ENCODE peak calls at places on chromosomes 11 and 22, in ten cellular contexts. One of them, this sample, is unnamed.

GRCh38 chr11:120547871-120548681 is 36.5 kb downstream of the GRIK4 start:
- DNase-seq in stimulated activated CD4-positive, alpha-beta T cell treated with anti-CD3 and anti-CD28 coated beads, Interleukin-2, amount 100 ng/mL, for 48 hours: no peak
- DNase-seq in amygdala: peak
- DNase-seq in lung: peak
- DNase-seq in IMR-90: peak
- DNase-seq in fibroblast of the aortic adventitia: peak
- DNase-seq in astrocyte of the spinal cord: peak
- DNase-seq in mammary epithelial cell: peak
- DNase-seq in activated naive CD4-positive, alpha-beta T cell: no peak
- DNase-seq in GOT3: peak
- DNase-seq in this sample: no peak

GRCh38 chr11:15349413-15349812 is 234.7 kb downstream of the INSC start:
- DNase-seq in mammary epithelial cell: no peak
- DNase-seq in amygdala: no peak
- DNase-seq in astrocyte of the spinal cord: no peak
- DNase-seq in fibroblast of the aortic adventitia: no peak
- DNase-seq in activated naive CD4-positive, alpha-beta T cell: no peak
- DNase-seq in stimulated activated CD4-positive, alpha-beta T cell treated with anti-CD3 and anti-CD28 coated beads, Interleukin-2, amount 100 ng/mL, for 48 hours: no peak
- DNase-seq in lung: no peak
- DNase-seq in GOT3: no peak
- DNase-seq in IMR-90: no peak
- DNase-seq in this sample: no peak

GRCh38 chr22:41915035-41915782 is at the start of gene SHISA8:
- DNase-seq in mammary epithelial cell: peak
- DNase-seq in lung: no peak
- DNase-seq in activated naive CD4-positive, alpha-beta T cell: peak
- DNase-seq in amygdala: no peak
- DNase-seq in astrocyte of the spinal cord: peak
- DNase-seq in fibroblast of the aortic adventitia: no peak
- DNase-seq in GOT3: no peak
- DNase-seq in stimulated activated CD4-positive, alpha-beta T cell treated with anti-CD3 and anti-CD28 coated beads, Interleukin-2, amount 100 ng/mL, for 48 hours: peak
- DNase-seq in IMR-90: peak
- DNase-seq in this sample: peak

GRCh38 chr11:119982517-119983239 is 155.2 kb downstream of the TRIM29 start:
- DNase-seq in IMR-90: no peak
- DNase-seq in fibroblast of the aortic adventitia: peak
- DNase-seq in lung: no peak
- DNase-seq in astrocyte of the spinal cord: no peak
- DNase-seq in activated naive CD4-positive, alpha-beta T cell: no peak
- DNase-seq in stimulated activated CD4-positive, alpha-beta T cell treated with anti-CD3 and anti-CD28 coated beads, Interleukin-2, amount 100 ng/mL, for 48 hours: no peak
- DNase-seq in GOT3: no peak
- DNase-seq in amygdala: no peak
- DNase-seq in mammary epithelial cell: no peak
- DNase-seq in this sample: no peak

GRCh38 chr11:125053167-125053566 is 9.9 kb upstream of the SLC37A2 start:
- DNase-seq in amygdala: no peak
- DNase-seq in fibroblast of the aortic adventitia: no peak
- DNase-seq in mammary epithelial cell: peak
- DNase-seq in activated naive CD4-positive, alpha-beta T cell: no peak
- DNase-seq in GOT3: no peak
- DNase-seq in IMR-90: no peak
- DNase-seq in lung: no peak
- DNase-seq in stimulated activated CD4-positive, alpha-beta T cell treated with anti-CD3 and anti-CD28 coated beads, Interleukin-2, amount 100 ng/mL, for 48 hours: no peak
- DNase-seq in astrocyte of the spinal cord: no peak
- DNase-seq in this sample: no peak

GRCh38 chr11:134512061-134512460 is 100.0 kb upstream of the B3GAT1 start:
- DNase-seq in lung: no peak
- DNase-seq in astrocyte of the spinal cord: no peak
- DNase-seq in IMR-90: no peak
- DNase-seq in stimulated activated CD4-positive, alpha-beta T cell treated with anti-CD3 and anti-CD28 coated beads, Interleukin-2, amount 100 ng/mL, for 48 hours: no peak
- DNase-seq in mammary epithelial cell: no peak
- DNase-seq in activated naive CD4-positive, alpha-beta T cell: no peak
- DNase-seq in amygdala: no peak
- DNase-seq in GOT3: no peak
- DNase-seq in fibroblast of the aortic adventitia: no peak
- DNase-seq in this sample: no peak

GRCh38 chr11:75246673-75247350 is 6.2 kb downstream of the TPBGL start:
- DNase-seq in mammary epithelial cell: no peak
- DNase-seq in GOT3: no peak
- DNase-seq in IMR-90: no peak
- DNase-seq in astrocyte of the spinal cord: no peak
- DNase-seq in stimulated activated CD4-positive, alpha-beta T cell treated with anti-CD3 and anti-CD28 coated beads, Interleukin-2, amount 100 ng/mL, for 48 hours: no peak
- DNase-seq in lung: no peak
- DNase-seq in activated naive CD4-positive, alpha-beta T cell: no peak
- DNase-seq in amygdala: no peak
- DNase-seq in fibroblast of the aortic adventitia: no peak
- DNase-seq in this sample: no peak

GRCh38 chr11:72821920-72822799 is 7.9 kb downstream of the ATG16L2 start:
- DNase-seq in IMR-90: peak
- DNase-seq in astrocyte of the spinal cord: peak
- DNase-seq in amygdala: peak
- DNase-seq in GOT3: peak
- DNase-seq in lung: peak
- DNase-seq in stimulated activated CD4-positive, alpha-beta T cell treated with anti-CD3 and anti-CD28 coated beads, Interleukin-2, amount 100 ng/mL, for 48 hours: peak
- DNase-seq in fibroblast of the aortic adventitia: peak
- DNase-seq in activated naive CD4-positive, alpha-beta T cell: peak
- DNase-seq in mammary epithelial cell: peak
- DNase-seq in this sample: peak

GRCh38 chr11:30487200-30487898 is 98.8 kb downstream of the MPPED2 start:
- DNase-seq in mammary epithelial cell: no peak
- DNase-seq in fibroblast of the aortic adventitia: no peak
- DNase-seq in stimulated activated CD4-positive, alpha-beta T cell treated with anti-CD3 and anti-CD28 coated beads, Interleukin-2, amount 100 ng/mL, for 48 hours: no peak
- DNase-seq in lung: no peak
- DNase-seq in activated naive CD4-positive, alpha-beta T cell: no peak
- DNase-seq in astrocyte of the spinal cord: peak
- DNase-seq in amygdala: no peak
- DNase-seq in GOT3: no peak
- DNase-seq in IMR-90: peak
- DNase-seq in this sample: no peak

GRCh38 chr11:120217941-120218694 is 7.3 kb downstream of the OAF start:
- DNase-seq in GOT3: no peak
- DNase-seq in lung: no peak
- DNase-seq in stimulated activated CD4-positive, alpha-beta T cell treated with anti-CD3 and anti-CD28 coated beads, Interleukin-2, amount 100 ng/mL, for 48 hours: no peak
- DNase-seq in mammary epithelial cell: no peak
- DNase-seq in fibroblast of the aortic adventitia: no peak
- DNase-seq in amygdala: peak
- DNase-seq in activated naive CD4-positive, alpha-beta T cell: no peak
- DNase-seq in IMR-90: no peak
- DNase-seq in astrocyte of the spinal cord: no peak
- DNase-seq in this sample: no peak

GRCh38 chr11:15704064-15704463 is 589.3 kb downstream of the INSC start:
- DNase-seq in stimulated activated CD4-positive, alpha-beta T cell treated with anti-CD3 and anti-CD28 coated beads, Interleukin-2, amount 100 ng/mL, for 48 hours: no peak
- DNase-seq in activated naive CD4-positive, alpha-beta T cell: no peak
- DNase-seq in IMR-90: no peak
- DNase-seq in amygdala: no peak
- DNase-seq in GOT3: no peak
- DNase-seq in lung: no peak
- DNase-seq in fibroblast of the aortic adventitia: no peak
- DNase-seq in astrocyte of the spinal cord: no peak
- DNase-seq in mammary epithelial cell: no peak
- DNase-seq in this sample: no peak

GRCh38 chr11:85634747-85635146 is 6.4 kb downstream of the TMEM126B start:
- DNase-seq in amygdala: no peak
- DNase-seq in fibroblast of the aortic adventitia: no peak
- DNase-seq in activated naive CD4-positive, alpha-beta T cell: no peak
- DNase-seq in IMR-90: no peak
- DNase-seq in stimulated activated CD4-positive, alpha-beta T cell treated with anti-CD3 and anti-CD28 coated beads, Interleukin-2, amount 100 ng/mL, for 48 hours: no peak
- DNase-seq in astrocyte of the spinal cord: no peak
- DNase-seq in GOT3: no peak
- DNase-seq in mammary epithelial cell: no peak
- DNase-seq in lung: no peak
- DNase-seq in this sample: no peak

GRCh38 chr11:94734563-94735275 is 33.4 kb upstream of the AMOTL1 start:
- DNase-seq in mammary epithelial cell: no peak
- DNase-seq in amygdala: no peak
- DNase-seq in activated naive CD4-positive, alpha-beta T cell: no peak
- DNase-seq in fibroblast of the aortic adventitia: no peak
- DNase-seq in stimulated activated CD4-positive, alpha-beta T cell treated with anti-CD3 and anti-CD28 coated beads, Interleukin-2, amount 100 ng/mL, for 48 hours: no peak
- DNase-seq in GOT3: no peak
- DNase-seq in IMR-90: no peak
- DNase-seq in astrocyte of the spinal cord: peak
- DNase-seq in lung: no peak
- DNase-seq in this sample: no peak

GRCh38 chr22:16988257-16988656 is 19.8 kb downstream of the GAB4 start:
- DNase-seq in stimulated activated CD4-positive, alpha-beta T cell treated with anti-CD3 and anti-CD28 coated beads, Interleukin-2, amount 100 ng/mL, for 48 hours: no peak
- DNase-seq in lung: no peak
- DNase-seq in IMR-90: no peak
- DNase-seq in mammary epithelial cell: no peak
- DNase-seq in amygdala: no peak
- DNase-seq in GOT3: no peak
- DNase-seq in activated naive CD4-positive, alpha-beta T cell: no peak
- DNase-seq in fibroblast of the aortic adventitia: no peak
- DNase-seq in astrocyte of the spinal cord: no peak
- DNase-seq in this sample: no peak

GRCh38 chr22:49767355-49768062 is 60.2 kb downstream of the BRD1 start:
- DNase-seq in mammary epithelial cell: peak
- DNase-seq in amygdala: no peak
- DNase-seq in activated naive CD4-positive, alpha-beta T cell: no peak
- DNase-seq in stimulated activated CD4-positive, alpha-beta T cell treated with anti-CD3 and anti-CD28 coated beads, Interleukin-2, amount 100 ng/mL, for 48 hours: no peak
- DNase-seq in astrocyte of the spinal cord: peak
- DNase-seq in fibroblast of the aortic adventitia: peak
- DNase-seq in lung: no peak
- DNase-seq in GOT3: no peak
- DNase-seq in IMR-90: peak
- DNase-seq in this sample: peak

GRCh38 chr11:26626346-26626745 is 54.3 kb upstream of the MUC15 start:
- DNase-seq in stimulated activated CD4-positive, alpha-beta T cell treated with anti-CD3 and anti-CD28 coated beads, Interleukin-2, amount 100 ng/mL, for 48 hours: no peak
- DNase-seq in fibroblast of the aortic adventitia: peak
- DNase-seq in amygdala: no peak
- DNase-seq in mammary epithelial cell: peak
- DNase-seq in IMR-90: no peak
- DNase-seq in GOT3: no peak
- DNase-seq in activated naive CD4-positive, alpha-beta T cell: no peak
- DNase-seq in lung: no peak
- DNase-seq in astrocyte of the spinal cord: peak
- DNase-seq in this sample: no peak

GRCh38 chr11:23778971-23779370 is 717.9 kb upstream of the LUZP2 start:
- DNase-seq in amygdala: no peak
- DNase-seq in fibroblast of the aortic adventitia: no peak
- DNase-seq in stimulated activated CD4-positive, alpha-beta T cell treated with anti-CD3 and anti-CD28 coated beads, Interleukin-2, amount 100 ng/mL, for 48 hours: no peak
- DNase-seq in GOT3: no peak
- DNase-seq in activated naive CD4-positive, alpha-beta T cell: no peak
- DNase-seq in IMR-90: peak
- DNase-seq in lung: no peak
- DNase-seq in astrocyte of the spinal cord: peak
- DNase-seq in mammary epithelial cell: no peak
- DNase-seq in this sample: no peak

GRCh38 chr11:34214961-34215805 is 109.8 kb downstream of the NAT10 start:
- DNase-seq in fibroblast of the aortic adventitia: peak
- DNase-seq in lung: no peak
- DNase-seq in stimulated activated CD4-positive, alpha-beta T cell treated with anti-CD3 and anti-CD28 coated beads, Interleukin-2, amount 100 ng/mL, for 48 hours: peak
- DNase-seq in GOT3: no peak
- DNase-seq in activated naive CD4-positive, alpha-beta T cell: no peak
- DNase-seq in astrocyte of the spinal cord: peak
- DNase-seq in mammary epithelial cell: peak
- DNase-seq in amygdala: no peak
- DNase-seq in IMR-90: peak
- DNase-seq in this sample: no peak

GRCh38 chr11:40722179-40722795 is 737.2 kb downstream of the LRRC4C start:
- DNase-seq in activated naive CD4-positive, alpha-beta T cell: no peak
- DNase-seq in stimulated activated CD4-positive, alpha-beta T cell treated with anti-CD3 and anti-CD28 coated beads, Interleukin-2, amount 100 ng/mL, for 48 hours: peak
- DNase-seq in astrocyte of the spinal cord: peak
- DNase-seq in IMR-90: peak
- DNase-seq in fibroblast of the aortic adventitia: no peak
- DNase-seq in lung: no peak
- DNase-seq in amygdala: no peak
- DNase-seq in GOT3: no peak
- DNase-seq in mammary epithelial cell: peak
- DNase-seq in this sample: no peak

GRCh38 chr11:16786131-16786530 is 47.7 kb downstream of the C11orf58 start:
- DNase-seq in lung: no peak
- DNase-seq in stimulated activated CD4-positive, alpha-beta T cell treated with anti-CD3 and anti-CD28 coated beads, Interleukin-2, amount 100 ng/mL, for 48 hours: no peak
- DNase-seq in GOT3: no peak
- DNase-seq in astrocyte of the spinal cord: no peak
- DNase-seq in IMR-90: no peak
- DNase-seq in activated naive CD4-positive, alpha-beta T cell: no peak
- DNase-seq in mammary epithelial cell: no peak
- DNase-seq in fibroblast of the aortic adventitia: no peak
- DNase-seq in amygdala: no peak
- DNase-seq in this sample: no peak

GRCh38 chr11:93939084-93939780 is 81.9 kb upstream of the HEPHL1 start:
- DNase-seq in activated naive CD4-positive, alpha-beta T cell: no peak
- DNase-seq in GOT3: no peak
- DNase-seq in IMR-90: peak
- DNase-seq in mammary epithelial cell: peak
- DNase-seq in lung: no peak
- DNase-seq in fibroblast of the aortic adventitia: peak
- DNase-seq in astrocyte of the spinal cord: peak
- DNase-seq in amygdala: no peak
- DNase-seq in stimulated activated CD4-positive, alpha-beta T cell treated with anti-CD3 and anti-CD28 coated beads, Interleukin-2, amount 100 ng/mL, for 48 hours: no peak
- DNase-seq in this sample: no peak

GRCh38 chr22:46057762-46058420 is 80.9 kb upstream of the WNT7B start:
- DNase-seq in activated naive CD4-positive, alpha-beta T cell: no peak
- DNase-seq in amygdala: no peak
- DNase-seq in IMR-90: no peak
- DNase-seq in mammary epithelial cell: peak
- DNase-seq in lung: peak
- DNase-seq in stimulated activated CD4-positive, alpha-beta T cell treated with anti-CD3 and anti-CD28 coated beads, Interleukin-2, amount 100 ng/mL, for 48 hours: no peak
- DNase-seq in fibroblast of the aortic adventitia: peak
- DNase-seq in astrocyte of the spinal cord: peak
- DNase-seq in GOT3: no peak
- DNase-seq in this sample: peak

GRCh38 chr11:62145261-62145871 is 21.6 kb downstream of the INCENP start:
- DNase-seq in IMR-90: no peak
- DNase-seq in activated naive CD4-positive, alpha-beta T cell: no peak
- DNase-seq in stimulated activated CD4-positive, alpha-beta T cell treated with anti-CD3 and anti-CD28 coated beads, Interleukin-2, amount 100 ng/mL, for 48 hours: no peak
- DNase-seq in lung: no peak
- DNase-seq in fibroblast of the aortic adventitia: no peak
- DNase-seq in mammary epithelial cell: no peak
- DNase-seq in amygdala: no peak
- DNase-seq in astrocyte of the spinal cord: no peak
- DNase-seq in GOT3: no peak
- DNase-seq in this sample: no peak

GRCh38 chr11:41334007-41334933 is 125.2 kb downstream of the LRRC4C start:
- DNase-seq in fibroblast of the aortic adventitia: no peak
- DNase-seq in amygdala: no peak
- DNase-seq in stimulated activated CD4-positive, alpha-beta T cell treated with anti-CD3 and anti-CD28 coated beads, Interleukin-2, amount 100 ng/mL, for 48 hours: no peak
- DNase-seq in activated naive CD4-positive, alpha-beta T cell: no peak
- DNase-seq in lung: no peak
- DNase-seq in IMR-90: no peak
- DNase-seq in GOT3: no peak
- DNase-seq in mammary epithelial cell: no peak
- DNase-seq in astrocyte of the spinal cord: no peak
- DNase-seq in this sample: no peak

GRCh38 chr11:134742228-134742612 is 330.2 kb upstream of the B3GAT1 start:
- DNase-seq in amygdala: no peak
- DNase-seq in stimulated activated CD4-positive, alpha-beta T cell treated with anti-CD3 and anti-CD28 coated beads, Interleukin-2, amount 100 ng/mL, for 48 hours: no peak
- DNase-seq in GOT3: no peak
- DNase-seq in lung: no peak
- DNase-seq in astrocyte of the spinal cord: peak
- DNase-seq in activated naive CD4-positive, alpha-beta T cell: no peak
- DNase-seq in fibroblast of the aortic adventitia: peak
- DNase-seq in mammary epithelial cell: no peak
- DNase-seq in IMR-90: peak
- DNase-seq in this sample: no peak

GRCh38 chr11:71156301-71156700 is 96.1 kb downstream of the SHANK2 start:
- DNase-seq in mammary epithelial cell: no peak
- DNase-seq in stimulated activated CD4-positive, alpha-beta T cell treated with anti-CD3 and anti-CD28 coated beads, Interleukin-2, amount 100 ng/mL, for 48 hours: no peak
- DNase-seq in activated naive CD4-positive, alpha-beta T cell: no peak
- DNase-seq in amygdala: no peak
- DNase-seq in fibroblast of the aortic adventitia: no peak
- DNase-seq in GOT3: no peak
- DNase-seq in IMR-90: no peak
- DNase-seq in astrocyte of the spinal cord: no peak
- DNase-seq in lung: no peak
- DNase-seq in this sample: no peak

GRCh38 chr11:3905080-3905953 is 49.9 kb downstream of the STIM1 start:
- DNase-seq in fibroblast of the aortic adventitia: peak
- DNase-seq in lung: peak
- DNase-seq in astrocyte of the spinal cord: peak
- DNase-seq in IMR-90: peak
- DNase-seq in activated naive CD4-positive, alpha-beta T cell: peak
- DNase-seq in mammary epithelial cell: peak
- DNase-seq in amygdala: no peak
- DNase-seq in GOT3: no peak
- DNase-seq in stimulated activated CD4-positive, alpha-beta T cell treated with anti-CD3 and anti-CD28 coated beads, Interleukin-2, amount 100 ng/mL, for 48 hours: peak
- DNase-seq in this sample: no peak

GRCh38 chr11:34274712-34275398 is 83.0 kb downstream of the ABTB2 start:
- DNase-seq in IMR-90: peak
- DNase-seq in GOT3: peak
- DNase-seq in fibroblast of the aortic adventitia: peak
- DNase-seq in amygdala: peak
- DNase-seq in mammary epithelial cell: peak
- DNase-seq in activated naive CD4-positive, alpha-beta T cell: no peak
- DNase-seq in astrocyte of the spinal cord: peak
- DNase-seq in lung: peak
- DNase-seq in stimulated activated CD4-positive, alpha-beta T cell treated with anti-CD3 and anti-CD28 coated beads, Interleukin-2, amount 100 ng/mL, for 48 hours: no peak
- DNase-seq in this sample: no peak